ENCODE peak calls at places on chromosome 9, in eight cellular contexts. B is GM23248, H is cardiac muscle cell, E is PC-3, S is heart right ventricle, G is right cardiac atrium, P is uterus, J is lung. V is an unnamed sample. For H3K9me3, the result is how much of the 10 kb centered on the place peaks cover.

GRCh38 chr9:21559402-21560280 is 77.5 kb upstream of the IFNE start:
- DNase-seq in B (peak), H (peak), E (peak), S (peak), G (peak), P (peak), J (no peak), V (peak)

GRCh38 chr9:93270976-93271375 is 87.0 kb downstream of the WNK2 start:
- DNase-seq in B (no peak), H (no peak), E (no peak), S (no peak), G (no peak), P (no peak), J (no peak), V (no peak)

GRCh38 chr9:124297915-124298645 is 40.3 kb downstream of the NEK6 start:
- DNase-seq in B (no peak), H (no peak), E (no peak), S (no peak), G (no peak), P (no peak), J (no peak), V (no peak)

GRCh38 chr9:14962193-14962899 is 52.1 kb upstream of the FREM1 start:
- DNase-seq in B (peak), H (peak), E (peak), S (no peak), G (no peak), P (no peak), J (no peak), V (peak)

GRCh38 chr9:35748858-35749514 is at the start of the genes GBA2 and RGP1:
- DNase-seq in B (peak), H (peak), E (peak), S (peak), G (peak), P (peak), J (peak), V (peak)

GRCh38 chr9:136246849-136247550 is 1.4 kb upstream of the QSOX2 start:
- DNase-seq in B (no peak), H (no peak), E (no peak), S (peak), G (peak), P (no peak), J (no peak), V (no peak)

GRCh38 chr9:87370003-87370685 is 127.5 kb upstream of the DAPK1 start:
- DNase-seq in B (no peak), H (peak), E (no peak), S (no peak), G (no peak), P (no peak), J (no peak), V (no peak)

GRCh38 chr9:71285191-71285656 is 163.8 kb upstream of the TRPM3 start:
- DNase-seq in B (peak), H (peak), E (peak), S (no peak), G (no peak), P (no peak), J (peak), V (peak)

GRCh38 chr9:108802967-108803366 is 52.8 kb downstream of the ACTL7B start:
- DNase-seq in B (no peak), H (no peak), E (no peak), S (no peak), G (no peak), P (no peak), J (no peak), V (no peak)

DNA sequence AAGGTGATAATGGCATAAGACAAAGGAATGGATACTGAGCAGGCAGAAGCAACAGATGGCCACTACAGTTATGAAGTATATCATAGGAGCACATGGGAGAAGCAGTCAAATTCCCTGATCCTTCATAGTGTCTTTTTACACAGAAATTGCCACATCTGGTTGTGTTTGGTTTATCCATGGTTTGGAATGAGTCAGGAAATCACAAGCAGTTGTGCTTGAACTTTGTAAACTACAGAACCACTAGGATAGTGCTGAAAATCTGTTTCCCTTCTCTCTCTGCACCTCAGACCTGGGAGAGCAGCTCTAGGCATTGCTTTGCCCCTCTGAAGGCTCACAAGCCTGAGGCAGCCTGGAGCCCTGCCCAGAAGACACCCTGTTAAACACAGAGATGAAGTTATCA is 134.0 kb downstream of the DMRT2 start:
- DNase-seq in B (no peak), H (no peak), E (no peak), S (no peak), G (no peak), P (no peak), J (no peak), V (no peak)
- H3K9me3 ChIP-seq in B (under half), H (under half), E (under half), S (under half), G (under half), P (under half), J (under half), V (under half)

GRCh38 chr9:133635903-133636531 is at the start of gene DBH:
- DNase-seq in B (no peak), H (no peak), E (no peak), S (no peak), G (peak), P (no peak), J (no peak), V (no peak)
- H3K27ac ChIP-seq in B (no peak), H (no peak), E (no peak), S (no peak), G (no peak), P (no peak), J (no peak), V (no peak)

DNA sequence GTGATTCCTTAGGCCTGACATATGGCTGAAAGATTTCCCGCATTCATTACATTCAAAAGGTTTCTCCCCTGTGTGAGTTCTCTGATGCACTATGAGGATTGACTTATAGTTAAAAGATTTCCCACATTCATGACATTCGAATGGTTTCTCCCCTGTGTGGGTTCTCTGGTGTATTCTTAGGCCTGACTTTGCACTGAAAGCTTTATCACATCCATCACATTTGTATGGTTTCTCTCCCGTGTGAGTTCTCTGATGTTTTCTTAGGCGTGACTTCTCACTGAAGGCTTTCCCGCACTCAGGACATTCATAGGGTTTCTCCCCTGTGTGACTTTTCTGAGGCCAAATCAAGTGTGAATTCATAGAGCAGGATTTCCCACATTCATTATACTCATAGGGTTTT is 35.8 kb downstream of the ZNF782 start:
- DNase-seq in B (peak), H (no peak), E (no peak), S (no peak), G (no peak), P (no peak), J (no peak), V (no peak)
- H3K9me3 ChIP-seq in B (under half), H (under half), E (half or more), S (half or more), G (under half), P (under half), J (under half), V (under half)

GRCh38 chr9:114614373-114614772 is 3.3 kb downstream of the TMEM268 start:
- DNase-seq in B (no peak), H (no peak), E (no peak), S (no peak), G (no peak), P (no peak), J (no peak), V (no peak)

GRCh38 chr9:114613919-114614318 is 2.8 kb downstream of the TMEM268 start:
- DNase-seq in B (no peak), H (no peak), E (no peak), S (no peak), G (no peak), P (no peak), J (no peak), V (no peak)

GRCh38 chr9:114612272-114612923 is 1.3 kb downstream of the TMEM268 start:
- DNase-seq in B (no peak), H (no peak), E (no peak), S (no peak), G (no peak), P (no peak), J (no peak), V (no peak)

GRCh38 chr9:114613087-114613486 is 2.0 kb downstream of the TMEM268 start:
- DNase-seq in B (no peak), H (no peak), E (no peak), S (no peak), G (no peak), P (no peak), J (no peak), V (no peak)

DNA sequence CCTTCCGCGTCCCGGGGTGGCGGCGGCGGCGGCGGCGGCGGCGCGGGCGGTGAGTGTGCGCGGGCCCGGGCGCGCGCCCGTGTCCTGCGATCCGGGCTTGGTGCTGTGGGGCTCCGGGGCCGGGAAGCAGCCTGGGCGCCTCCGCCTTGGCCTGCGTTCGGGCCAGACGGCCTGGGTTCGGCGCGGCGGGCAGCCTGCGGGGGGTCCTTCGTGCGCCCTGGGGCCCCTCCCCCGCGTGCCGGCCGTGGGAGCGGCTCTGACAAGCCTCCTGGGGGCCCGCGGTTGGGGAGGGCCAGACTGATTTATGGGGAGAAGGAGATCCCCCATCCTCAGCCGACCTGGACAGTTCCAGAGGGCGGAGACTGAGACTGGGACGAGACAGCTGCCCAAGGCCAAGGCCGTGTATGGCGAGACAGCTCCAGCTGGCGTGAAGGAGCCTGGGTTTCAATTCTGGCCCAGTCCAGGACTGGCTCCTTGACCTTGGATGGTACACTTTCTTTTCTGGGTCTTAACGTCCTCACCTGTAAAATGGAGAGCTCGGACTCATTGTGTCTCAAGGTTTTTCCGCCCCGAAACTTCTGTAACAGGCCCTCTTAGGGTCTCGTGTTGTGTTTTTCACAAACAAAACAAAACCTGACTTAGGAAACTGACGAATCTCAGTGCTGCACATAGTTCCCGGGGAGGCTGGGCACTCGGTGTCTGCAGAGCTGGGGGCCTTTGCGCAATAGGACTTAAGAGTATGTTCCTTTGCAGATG is 603 bp downstream of the TMEM268 start:
- DNase-seq in B (peak), H (peak), E (peak), S (peak), G (peak), P (peak), J (peak), V (peak)
- H3K27ac ChIP-seq in B (peak), H (no peak), E (peak), S (peak), G (peak), P (peak), J (peak), V (peak)

DNA sequence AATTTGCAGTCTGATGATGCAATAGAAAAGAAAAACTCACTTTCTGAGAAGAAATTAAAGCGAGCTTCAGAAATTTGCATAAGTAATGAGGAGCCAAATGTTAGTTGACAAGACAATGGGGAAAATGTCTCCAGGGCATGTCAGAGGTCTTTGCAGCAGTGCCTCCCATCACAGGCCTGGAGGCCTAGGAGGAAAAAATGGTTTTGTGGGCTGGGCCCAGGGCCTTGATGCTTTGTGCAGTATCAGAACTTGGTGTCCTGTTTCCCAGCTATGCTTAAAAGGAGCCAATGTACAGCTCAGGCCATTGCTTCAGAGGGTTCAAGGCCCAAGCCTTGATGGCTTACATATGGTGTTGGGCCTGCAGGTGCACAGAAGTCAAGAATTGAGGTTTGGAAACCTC is 298.4 kb downstream of the SMARCA2 start:
- DNase-seq in B (no peak), H (no peak), E (no peak), S (no peak), G (no peak), P (no peak), J (no peak), V (no peak)
- H3K9me3 ChIP-seq in B (under half), H (under half), E (under half), S (half or more), G (under half), P (under half), J (under half), V (under half)

GRCh38 chr9:96199006-96199405 is 103.0 kb downstream of the HSD17B3 start:
- DNase-seq in B (no peak), H (no peak), E (no peak), S (no peak), G (no peak), P (no peak), J (no peak), V (no peak)

GRCh38 chr9:96202971-96203780 is 98.8 kb downstream of the HSD17B3 start:
- DNase-seq in B (no peak), H (no peak), E (no peak), S (no peak), G (no peak), P (no peak), J (no peak), V (no peak)

GRCh38 chr9:96203867-96204412 is 98.0 kb downstream of the HSD17B3 start:
- DNase-seq in B (no peak), H (peak), E (no peak), S (no peak), G (peak), P (no peak), J (no peak), V (no peak)

GRCh38 chr9:96204853-96205252 is 97.1 kb downstream of the HSD17B3 start:
- DNase-seq in B (no peak), H (no peak), E (no peak), S (no peak), G (no peak), P (no peak), J (no peak), V (no peak)

GRCh38 chr9:96201140-96201539 is 100.8 kb downstream of the HSD17B3 start:
- DNase-seq in B (no peak), H (no peak), E (no peak), S (no peak), G (no peak), P (no peak), J (no peak), V (no peak)
- H3K27ac ChIP-seq in B (no peak), H (no peak), E (no peak), S (no peak), G (no peak), P (no peak), J (no peak), V (no peak)

GRCh38 chr9:111040494-111040893 is 2.2 kb upstream of the LPAR1 start:
- DNase-seq in B (no peak), H (no peak), E (peak), S (no peak), G (no peak), P (no peak), J (no peak), V (no peak)
- H3K9me3 ChIP-seq in B (under half), H (under half), E (under half), S (under half), G (under half), P (under half), J (under half), V (under half)